ENCODE peak calls at places on chromosomes 2 and 18, in nine cellular contexts. G is breast epithelium, E is MM.1S, R is left lung, S is GM23248, U is PC-3, D is BE2C, Z is Peyer's patch, X is SK-N-SH. C is an unnamed sample. For H3K4me1, the result is how much of the 10 kb centered on the place peaks cover.

GRCh38 chr18:57805117-57805516 is 2.0 kb upstream of the ATP8B1 start:
- DNase-seq in G (no peak), E (no peak), R (no peak), S (no peak), U (no peak), D (no peak), Z (no peak), X (no peak), C (no peak)

GRCh38 chr2:95292623-95293260 is 4.4 kb upstream of the KCNIP3 start:
- DNase-seq in G (peak), E (no peak), R (no peak), S (peak), U (peak), D (no peak), Z (no peak), X (no peak), C (no peak)

GRCh38 chr2:186017278-186017677 is 278.7 kb downstream of the FSIP2 start:
- DNase-seq in G (no peak), E (no peak), R (no peak), S (no peak), U (no peak), D (no peak), Z (no peak), X (no peak), C (no peak)

GRCh38 chr2:238096311-238097011 is 3.7 kb upstream of the ESPNL start:
- DNase-seq in G (peak), E (no peak), R (no peak), S (no peak), U (no peak), D (no peak), Z (no peak), X (peak), C (no peak)

GRCh38 chr2:145096582-145096981 is 576.7 kb upstream of the ZEB2 start:
- DNase-seq in G (no peak), E (no peak), R (no peak), S (peak), U (peak), D (no peak), Z (no peak), X (no peak), C (no peak)

GRCh38 chr18:58208207-58208944 is 164.3 kb downstream of the NEDD4L start:
- DNase-seq in G (no peak), E (no peak), R (no peak), S (peak), U (peak), D (no peak), Z (no peak), X (no peak), C (no peak)

GRCh38 chr18:22279741-22280452 is 110.5 kb downstream of the GATA6 start:
- DNase-seq in G (no peak), E (no peak), R (no peak), S (peak), U (no peak), D (no peak), Z (no peak), X (no peak), C (no peak)

GRCh38 chr18:67104700-67105284 is 411.7 kb downstream of the DSEL start:
- DNase-seq in G (no peak), E (peak), R (peak), S (peak), U (peak), D (peak), Z (no peak), X (peak), C (no peak)

GRCh38 chr2:158518083-158518482 is 61.3 kb downstream of the PKP4 start:
- DNase-seq in G (no peak), E (no peak), R (no peak), S (peak), U (no peak), D (no peak), Z (no peak), X (no peak), C (no peak)

GRCh38 chr2:186739739-186740138 is 45.9 kb downstream of the FAM171B start:
- DNase-seq in G (no peak), E (no peak), R (no peak), S (no peak), U (no peak), D (no peak), Z (no peak), X (no peak), C (no peak)

GRCh38 chr2:20188851-20189250 is 36.1 kb downstream of the SDC1 start:
- DNase-seq in G (no peak), E (no peak), R (no peak), S (no peak), U (no peak), D (no peak), Z (no peak), X (no peak), C (no peak)

GRCh38 chr2:160005476-160005875 is 56.9 kb downstream of the PLA2R1 start:
- DNase-seq in G (no peak), E (no peak), R (no peak), S (no peak), U (no peak), D (no peak), Z (no peak), X (no peak), C (no peak)

GRCh38 chr18:78496095-78496494 is 483.5 kb upstream of the SALL3 start:
- DNase-seq in G (no peak), E (no peak), R (peak), S (no peak), U (no peak), D (no peak), Z (no peak), X (no peak), C (no peak)

GRCh38 chr2:43098539-43098938 is 127.9 kb downstream of the ZFP36L2 start:
- DNase-seq in G (no peak), E (no peak), R (no peak), S (no peak), U (no peak), D (no peak), Z (no peak), X (no peak), C (no peak)

GRCh38 chr18:5772271-5772670 is 123.1 kb downstream of the TMEM200C start:
- DNase-seq in G (no peak), E (no peak), R (no peak), S (no peak), U (no peak), D (no peak), Z (no peak), X (no peak), C (no peak)

GRCh38 chr2:173205375-173205774 is 129.7 kb downstream of the MAP3K20 start:
- DNase-seq in G (peak), E (no peak), R (peak), S (peak), U (no peak), D (no peak), Z (no peak), X (no peak), C (peak)

GRCh38 chr2:118774458-118775133 is 72.9 kb downstream of the EN1 start:
- DNase-seq in G (no peak), E (peak), R (peak), S (peak), U (peak), D (peak), Z (peak), X (peak), C (no peak)

GRCh38 chr18:64519191-64519590 is 370.3 kb upstream of the LINC00305 start:
- DNase-seq in G (no peak), E (no peak), R (no peak), S (no peak), U (no peak), D (no peak), Z (no peak), X (no peak), C (no peak)

GRCh38 chr2:73859721-73860586 is 31.2 kb downstream of the STAMBP start:
- DNase-seq in G (no peak), E (no peak), R (no peak), S (peak), U (peak), D (no peak), Z (no peak), X (no peak), C (no peak)

GRCh38 chr2:46151582-46151981 is 145.6 kb upstream of the EPAS1 start:
- DNase-seq in G (no peak), E (no peak), R (no peak), S (no peak), U (no peak), D (no peak), Z (no peak), X (no peak), C (no peak)

GRCh38 chr2:112995346-112995920 is 9.8 kb upstream of the IL36A start:
- DNase-seq in G (no peak), E (peak), R (no peak), S (no peak), U (no peak), D (no peak), Z (no peak), X (no peak), C (no peak)

GRCh38 chr2:238555786-238556542 is 129.2 kb downstream of the ASB1 start:
- DNase-seq in G (no peak), E (no peak), R (no peak), S (no peak), U (no peak), D (no peak), Z (no peak), X (no peak), C (no peak)

GRCh38 chr2:209772316-209772715 is 684 bp downstream of the UNC80 start:
- DNase-seq in G (no peak), E (no peak), R (no peak), S (no peak), U (no peak), D (peak), Z (no peak), X (peak), C (no peak)

GRCh38 chr18:30632058-30632718 is 410.4 kb downstream of the DSC3 start:
- DNase-seq in G (no peak), E (peak), R (no peak), S (no peak), U (no peak), D (no peak), Z (no peak), X (no peak), C (no peak)

DNA sequence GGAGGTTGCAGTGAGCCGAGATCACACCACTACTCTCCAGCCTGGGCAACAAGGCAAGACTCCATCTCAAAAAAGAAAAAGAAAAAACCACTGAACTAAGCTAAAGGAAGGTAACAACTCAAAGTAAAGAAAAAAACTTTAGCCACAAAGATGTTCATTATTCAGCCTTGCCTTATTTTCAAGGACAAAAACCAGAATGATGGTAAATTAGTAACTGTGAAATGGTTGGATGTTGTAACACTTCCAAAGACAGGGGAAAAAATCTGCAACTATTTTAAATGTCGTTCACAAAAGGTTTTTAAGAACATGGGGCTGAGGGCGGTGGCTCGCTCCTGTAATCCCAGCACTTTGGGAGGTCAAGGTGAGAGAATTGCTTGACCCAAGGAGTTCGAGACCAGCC is 10.1 kb downstream of the ADAM17 start:
- DNase-seq in G (no peak), E (no peak), R (no peak), S (no peak), U (no peak), D (no peak), Z (no peak), X (no peak), C (no peak)
- H3K4me1 ChIP-seq in G (under half), E (under half), R (under half), S (under half), U (under half), D (under half), Z (under half), X (under half), C (under half)

GRCh38 chr2:1405967-1406366 is 7.3 kb upstream of the TPO start:
- DNase-seq in G (no peak), E (no peak), R (no peak), S (no peak), U (no peak), D (no peak), Z (no peak), X (no peak), C (no peak)

GRCh38 chr2:1402064-1402463 is 11.2 kb upstream of the TPO start:
- DNase-seq in G (no peak), E (no peak), R (no peak), S (no peak), U (no peak), D (no peak), Z (no peak), X (no peak), C (no peak)

GRCh38 chr2:1405124-1405523 is 8.1 kb upstream of the TPO start:
- DNase-seq in G (no peak), E (no peak), R (no peak), S (no peak), U (no peak), D (no peak), Z (no peak), X (no peak), C (no peak)

GRCh38 chr2:1400943-1401735 is 12.1 kb upstream of the TPO start:
- DNase-seq in G (no peak), E (no peak), R (no peak), S (no peak), U (no peak), D (no peak), Z (no peak), X (no peak), C (no peak)

GRCh38 chr2:1403565-1403964 is 9.7 kb upstream of the TPO start:
- DNase-seq in G (no peak), E (no peak), R (no peak), S (no peak), U (no peak), D (no peak), Z (no peak), X (no peak), C (no peak)
- H3K4me1 ChIP-seq in G (under half), E (under half), R (under half), S (under half), U (under half), D (under half), Z (under half), X (under half), C (under half)

GRCh38 chr2:63052411-63053234 is 2.0 kb downstream of the OTX1 start:
- DNase-seq in G (no peak), E (no peak), R (no peak), S (no peak), U (no peak), D (no peak), Z (no peak), X (peak), C (no peak)
- H3K4me1 ChIP-seq in G (under half), E (under half), R (under half), S (under half), U (under half), D (under half), Z (under half), X (under half), C (under half)

GRCh38 chr2:111523009-111523408 is 361.0 kb downstream of the ANAPC1 start:
- DNase-seq in G (no peak), E (peak), R (no peak), S (no peak), U (no peak), D (peak), Z (no peak), X (peak), C (no peak)

GRCh38 chr2:111522231-111522768 is 361.7 kb downstream of the ANAPC1 start:
- DNase-seq in G (no peak), E (no peak), R (no peak), S (peak), U (no peak), D (no peak), Z (no peak), X (no peak), C (no peak)

GRCh38 chr2:111519074-111519473 is 364.9 kb downstream of the ANAPC1 start:
- DNase-seq in G (no peak), E (no peak), R (no peak), S (no peak), U (no peak), D (no peak), Z (no peak), X (no peak), C (no peak)
- H3K4me1 ChIP-seq in G (under half), E (under half), R (under half), S (under half), U (under half), D (under half), Z (under half), X (under half), C (under half)

DNA sequence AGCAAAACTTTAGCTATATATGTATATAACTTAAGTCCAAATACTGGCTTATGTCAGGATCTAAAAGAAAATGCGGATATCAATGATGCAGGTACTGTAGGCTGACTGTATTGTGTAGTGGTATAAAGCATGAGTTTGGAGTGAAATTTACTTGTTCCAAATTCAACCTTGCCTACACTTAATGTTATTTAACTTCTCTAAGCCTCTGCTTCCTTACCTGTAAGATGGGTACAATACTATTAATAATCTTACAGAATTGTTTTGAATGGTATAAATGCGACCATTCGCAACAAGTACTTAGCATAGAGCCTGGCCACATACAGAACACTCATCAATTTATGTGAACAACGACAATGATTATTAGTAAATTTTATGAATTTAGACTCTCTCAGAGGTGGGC is 62.4 kb downstream of the SPRED2 start:
- DNase-seq in G (no peak), E (no peak), R (no peak), S (no peak), U (no peak), D (no peak), Z (no peak), X (no peak), C (no peak)
- H3K4me1 ChIP-seq in G (under half), E (half or more), R (under half), S (under half), U (half or more), D (under half), Z (under half), X (under half), C (under half)

GRCh38 chr2:128639693-128640092 is 321.0 kb upstream of the HS6ST1 start:
- DNase-seq in G (no peak), E (no peak), R (peak), S (peak), U (no peak), D (no peak), Z (no peak), X (no peak), C (no peak)

GRCh38 chr2:128638311-128638710 is 319.6 kb upstream of the HS6ST1 start:
- DNase-seq in G (no peak), E (no peak), R (peak), S (no peak), U (no peak), D (no peak), Z (no peak), X (no peak), C (no peak)

GRCh38 chr2:128640166-128640846 is 321.6 kb upstream of the HS6ST1 start:
- DNase-seq in G (no peak), E (no peak), R (peak), S (peak), U (no peak), D (no peak), Z (no peak), X (no peak), C (peak)

GRCh38 chr2:128637481-128638155 is 318.9 kb upstream of the HS6ST1 start:
- DNase-seq in G (no peak), E (no peak), R (peak), S (peak), U (no peak), D (no peak), Z (no peak), X (no peak), C (no peak)

GRCh38 chr2:128638741-128639477 is 320.2 kb upstream of the HS6ST1 start:
- DNase-seq in G (no peak), E (no peak), R (peak), S (peak), U (no peak), D (no peak), Z (no peak), X (peak), C (no peak)
- H3K4me1 ChIP-seq in G (under half), E (under half), R (under half), S (under half), U (under half), D (under half), Z (under half), X (under half), C (under half)

GRCh38 chr2:9555338-9556120 is at the start of gene ADAM17:
- DNase-seq in G (peak), E (peak), R (peak), S (peak), U (peak), D (peak), Z (peak), X (peak), C (peak)
- H3K4me1 ChIP-seq in G (under half), E (under half), R (under half), S (half or more), U (under half), D (under half), Z (under half), X (under half), C (under half)

GRCh38 chr18:33898427-33898826 is 320.4 kb downstream of the ASXL3 start:
- DNase-seq in G (no peak), E (no peak), R (no peak), S (no peak), U (no peak), D (no peak), Z (no peak), X (no peak), C (no peak)

GRCh38 chr18:33906046-33906445 is 318.7 kb downstream of the NOL4 start:
- DNase-seq in G (no peak), E (no peak), R (no peak), S (no peak), U (no peak), D (no peak), Z (no peak), X (no peak), C (no peak)

GRCh38 chr18:33900638-33901037 is 322.6 kb downstream of the ASXL3 start:
- DNase-seq in G (no peak), E (no peak), R (no peak), S (no peak), U (no peak), D (no peak), Z (no peak), X (no peak), C (no peak)

GRCh38 chr18:33901894-33902512 is 322.7 kb downstream of the NOL4 start:
- DNase-seq in G (no peak), E (no peak), R (no peak), S (no peak), U (no peak), D (no peak), Z (no peak), X (no peak), C (no peak)
- H3K4me1 ChIP-seq in G (under half), E (under half), R (under half), S (under half), U (under half), D (under half), Z (under half), X (under half), C (under half)

GRCh38 chr2:18299423-18300212 is 260.8 kb downstream of the RDH14 start:
- DNase-seq in G (no peak), E (no peak), R (no peak), S (peak), U (peak), D (no peak), Z (no peak), X (no peak), C (no peak)
- H3K4me1 ChIP-seq in G (under half), E (under half), R (under half), S (under half), U (under half), D (under half), Z (under half), X (under half), C (under half)